ENCODE peak calls at places on chromosomes 6 and 20, in eight cellular contexts. J is NT2/D1; N is SJSA1; P is ovary; O is psoas muscle; C is heart left ventricle; F is CD8-positive, alpha-beta memory T cell; W is CD4-positive, CD25-positive, alpha-beta regulatory T cell. R is an unnamed sample.

GRCh38 chr6:136103763-136104311 is 146.3 kb downstream of the MTFR2 start:
- DNase-seq in J (peak; percentile 67), N (no peak), P (peak; percentile 31), O (peak; percentile 69), C (peak; percentile 92), F (no peak), W (no peak), R (no peak)

GRCh38 chr20:24048014-24048611 is 59.5 kb upstream of the GGTLC1 start:
- DNase-seq in J (no peak), N (no peak), P (no peak), O (no peak), C (no peak), F (no peak), W (no peak), R (no peak)

GRCh38 chr6:35023601-35024000 is 117.5 kb downstream of the TCP11 start:
- DNase-seq in J (no peak), N (no peak), P (no peak), O (no peak), C (no peak), F (no peak), W (no peak), R (no peak)

GRCh38 chr6:372336-372911 is 19.1 kb upstream of the IRF4 start:
- DNase-seq in J (no peak), N (no peak), P (no peak), O (no peak), C (peak; percentile 66), F (no peak), W (no peak), R (no peak)

GRCh38 chr6:42390228-42390934 is 61.3 kb downstream of the TRERF1 start:
- DNase-seq in J (no peak), N (no peak), P (no peak), O (no peak), C (no peak), F (peak; percentile 74), W (no peak), R (peak; percentile 82)

GRCh38 chr6:52739627-52740026 is 23.6 kb downstream of the GSTA2 start:
- DNase-seq in J (no peak), N (no peak), P (no peak), O (no peak), C (no peak), F (no peak), W (no peak), R (no peak)

GRCh38 chr6:167244064-167244949 is 46.8 kb upstream of the UNC93A start:
- DNase-seq in J (no peak), N (no peak), P (no peak), O (no peak), C (no peak), F (no peak), W (no peak), R (no peak)

GRCh38 chr20:50281831-50282591 is 91.4 kb downstream of the CEBPB start:
- DNase-seq in J (peak; percentile 28), N (no peak), P (no peak), O (no peak), C (no peak), F (no peak), W (no peak), R (no peak)

GRCh38 chr20:52893498-52893897 is 78.7 kb upstream of the TSHZ2 start:
- DNase-seq in J (no peak), N (no peak), P (no peak), O (no peak), C (no peak), F (no peak), W (no peak), R (no peak)

GRCh38 chr6:42454428-42454791 is 2.7 kb upstream of the TRERF1 start:
- DNase-seq in J (no peak), N (no peak), P (peak; percentile 30), O (peak; percentile 65), C (peak; percentile 73), F (no peak), W (no peak), R (no peak)

GRCh38 chr6:3855866-3856265 is 6.7 kb downstream of the FAM50B start:
- DNase-seq in J (no peak), N (no peak), P (no peak), O (no peak), C (no peak), F (no peak), W (no peak), R (no peak)

GRCh38 chr6:10837009-10837691 is 1.2 kb downstream of the MAK start:
- DNase-seq in J (no peak), N (peak; percentile 66), P (peak; percentile 38), O (no peak), C (peak; percentile 36), F (no peak), W (no peak), R (peak; percentile 24)

GRCh38 chr20:1754306-1754705 is 96.7 kb upstream of the SIRPG start:
- DNase-seq in J (no peak), N (no peak), P (no peak), O (no peak), C (no peak), F (no peak), W (no peak), R (no peak)

GRCh38 chr20:56624786-56625681 is 4.1 kb upstream of the TFAP2C start:
- DNase-seq in J (no peak), N (no peak), P (no peak), O (no peak), C (no peak), F (no peak), W (no peak), R (no peak)
- H3K4me3 ChIP-seq in J (peak overlapping the region; percentile 86), N (no peak overlapping the region), P (no peak overlapping the region), O (no peak overlapping the region), C (no peak overlapping the region), F (no peak overlapping the region), W (no peak overlapping the region), R (no peak overlapping the region)

DNA sequence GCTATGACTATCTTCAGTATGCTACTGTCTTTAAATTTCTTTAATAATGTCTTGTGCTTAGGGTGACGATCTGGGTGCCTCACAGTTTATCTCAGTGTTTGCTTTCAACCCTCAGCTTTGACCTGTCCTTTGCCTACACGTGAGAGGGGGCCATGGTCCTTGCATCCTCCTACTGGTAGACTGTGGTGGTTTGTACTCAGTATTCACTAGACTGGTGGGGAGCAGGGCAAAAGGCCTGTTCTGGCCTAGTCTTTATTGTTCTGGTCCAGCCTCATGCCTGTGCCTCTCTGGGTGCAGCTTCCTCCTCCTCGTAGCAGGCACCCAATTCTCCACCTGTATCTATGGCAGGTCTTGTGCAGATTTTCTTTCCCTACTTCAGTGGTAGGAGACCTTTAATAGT is 354.9 kb downstream of the CD109 start:
- DNase-seq in J (no peak), N (no peak), P (no peak), O (no peak), C (no peak), F (no peak), W (no peak), R (no peak)
- H3K36me3 ChIP-seq in J (no peaks in the 10 kb centered on the region), N (no peaks in the 10 kb centered on the region), P (no peaks in the 10 kb centered on the region), O (no peaks in the 10 kb centered on the region), C (no peaks in the 10 kb centered on the region), F (no peaks in the 10 kb centered on the region), W (no peaks in the 10 kb centered on the region), R (no peaks in the 10 kb centered on the region)

GRCh38 chr20:57428611-57429496 is 37.7 kb downstream of the RBM38 start:
- DNase-seq in J (no peak), N (no peak), P (no peak), O (peak; percentile 54), C (no peak), F (no peak), W (no peak), R (no peak)
- H3K4me1 ChIP-seq in J (peaks cover 19% of the 10 kb centered on the region), N (peaks cover 6% of the 10 kb centered on the region), P (peaks cover 7% of the 10 kb centered on the region), O (peaks cover 25% of the 10 kb centered on the region), C (peaks cover 15% of the 10 kb centered on the region), F (peaks cover 45% of the 10 kb centered on the region), W (peaks cover 38% of the 10 kb centered on the region), R (peaks cover 46% of the 10 kb centered on the region)

GRCh38 chr20:62793757-62794006 is 2.6 kb upstream of the MRGBP start:
- DNase-seq in J (no peak), N (no peak), P (no peak), O (no peak), C (no peak), F (no peak), W (no peak), R (no peak)
- H3K4me3 ChIP-seq in J (peak overlapping the region; percentile 26), N (peak overlapping the region; percentile 21), P (peak overlapping the region; percentile 48), O (peak overlapping the region; percentile 70), C (peak overlapping the region; percentile 31), F (peak overlapping the region; percentile 76), W (peak overlapping the region; percentile 51), R (peak overlapping the region; percentile 76)

DNA sequence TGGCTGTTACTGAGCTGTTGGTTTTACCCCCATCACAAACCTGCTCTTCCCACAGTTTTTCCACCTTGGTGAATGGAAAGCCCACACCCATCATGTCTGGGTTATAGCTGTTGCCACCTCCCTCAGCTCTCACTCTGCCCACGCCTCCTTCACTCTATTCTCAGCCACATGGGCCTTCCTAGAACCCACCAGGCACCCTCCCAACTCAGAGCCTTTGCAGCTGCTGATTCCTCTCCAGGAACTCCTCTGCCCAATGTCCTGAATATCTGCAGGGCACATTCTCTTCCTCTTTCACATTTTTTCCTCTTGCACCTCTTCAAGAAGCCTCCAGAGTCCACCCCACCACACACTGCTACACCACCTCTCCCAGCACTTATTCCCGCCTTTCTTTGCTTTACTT is 177.4 kb downstream of the TBXT start:
- DNase-seq in J (no peak), N (no peak), P (no peak), O (no peak), C (no peak), F (no peak), W (no peak), R (no peak)
- H3K36me3 ChIP-seq in J (no peaks in the 10 kb centered on the region), N (no peaks in the 10 kb centered on the region), P (no peaks in the 10 kb centered on the region), O (no peaks in the 10 kb centered on the region), C (no peaks in the 10 kb centered on the region), F (no peaks in the 10 kb centered on the region), W (no peaks in the 10 kb centered on the region), R (no peaks in the 10 kb centered on the region)

DNA sequence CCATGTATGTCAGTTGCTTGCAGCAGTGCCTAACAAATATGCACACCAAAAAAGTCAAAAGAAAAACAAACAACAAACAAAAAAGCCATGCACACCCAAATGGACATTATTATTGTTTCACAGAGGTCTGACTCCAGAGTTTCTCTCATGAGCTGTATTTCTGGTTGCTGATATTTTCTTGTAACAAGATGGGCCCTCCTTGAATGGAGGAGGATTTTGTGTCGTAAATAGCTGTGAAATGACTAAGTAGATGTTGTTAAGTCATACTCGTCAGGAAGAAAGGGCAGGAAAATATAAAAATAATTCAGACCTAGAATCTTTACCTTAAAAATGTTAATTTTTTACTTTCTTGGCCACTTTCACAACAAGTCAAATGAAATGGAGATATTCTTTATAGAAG is 96.0 kb downstream of the PLEKHG1 start:
- DNase-seq in J (no peak), N (no peak), P (no peak), O (no peak), C (no peak), F (no peak), W (no peak), R (no peak)
- H3K4me1 ChIP-seq in J (no peaks in the 10 kb centered on the region), N (no peaks in the 10 kb centered on the region), P (peaks cover 5% of the 10 kb centered on the region), O (no peaks in the 10 kb centered on the region), C (no peaks in the 10 kb centered on the region), F (no peaks in the 10 kb centered on the region), W (no peaks in the 10 kb centered on the region), R (no peaks in the 10 kb centered on the region)

R was measured in naive thymus-derived CD4-positive, alpha-beta T cell.